ENCODE peak calls at places on chromosomes 1 and 21, in six cellular contexts. X is CD8-positive, alpha-beta T cell; K is Daoy; S is fibroblast of lung; M is naive thymus-derived CD4-positive, alpha-beta T cell; U is NCI-H748 treated with DMSO at 0.1 percent for 48 hours. L is an unnamed sample.

GRCh38 chr1:212649020-212649419 is 40.5 kb downstream of the ATF3 start:
- DNase-seq in X (no peak), K (no peak), S (peak), M (no peak), U (no peak), L (no peak)

GRCh38 chr1:47906466-47907191 is 90.6 kb downstream of the TRABD2B start:
- DNase-seq in X (no peak), K (no peak), S (no peak), M (no peak), U (no peak), L (no peak)

GRCh38 chr1:233598891-233599541 is 14.9 kb upstream of the KCNK1 start:
- DNase-seq in X (no peak), K (no peak), S (peak), M (no peak), U (no peak), L (no peak)

GRCh38 chr1:93489756-93490155 is 41.8 kb downstream of the FNBP1L start:
- DNase-seq in X (no peak), K (no peak), S (peak), M (no peak), U (no peak), L (no peak)

GRCh38 chr21:34611528-34611927 is 3.4 kb downstream of the RCAN1 start:
- DNase-seq in X (no peak), K (no peak), S (no peak), M (no peak), U (no peak), L (no peak)

GRCh38 chr21:33688343-33688742 is 46.0 kb downstream of the ITSN1 start:
- DNase-seq in X (no peak), K (no peak), S (no peak), M (no peak), U (no peak), L (no peak)

GRCh38 chr21:30044447-30045064 is 104.8 kb upstream of the GRIK1 start:
- DNase-seq in X (no peak), K (no peak), S (peak), M (no peak), U (no peak), L (peak)

GRCh38 chr1:155062702-155063411 is 683 bp upstream of the EFNA4 start:
- DNase-seq in X (peak), K (peak), S (peak), M (no peak), U (peak), L (peak)

GRCh38 chr1:17635811-17636210 is 96.3 kb downstream of the ARHGEF10L start:
- DNase-seq in X (no peak), K (no peak), S (no peak), M (no peak), U (no peak), L (no peak)

GRCh38 chr1:206575165-206575893 is 36.9 kb downstream of the EIF2D start:
- DNase-seq in X (no peak), K (peak), S (peak), M (peak), U (no peak), L (no peak)

GRCh38 chr1:92786298-92786901 is 1.5 kb upstream of the EVI5 start:
- DNase-seq in X (no peak), K (no peak), S (no peak), M (no peak), U (no peak), L (no peak)

GRCh38 chr1:73800376-73800775 is 397.6 kb downstream of the LRRIQ3 start:
- DNase-seq in X (no peak), K (no peak), S (peak), M (no peak), U (no peak), L (no peak)